ENCODE peak calls at places on chromosomes 11 and 22, in four cellular contexts. One of them, this sample, is unnamed.

GRCh38 chr11:75939992-75940391 is 125.0 kb downstream of the UVRAG start:
- DNase-seq in PC-3: no peak
- DNase-seq in foreskin fibroblast: no peak
- DNase-seq in kidney epithelial cell: no peak
- DNase-seq in this sample: no peak

GRCh38 chr22:20107951-20108756 is 7.8 kb upstream of the RANBP1 start:
- DNase-seq in PC-3: no peak
- DNase-seq in foreskin fibroblast: no peak
- DNase-seq in kidney epithelial cell: no peak
- DNase-seq in this sample: no peak

GRCh38 chr11:92204731-92205130 is 19.9 kb upstream of the FAT3 start:
- DNase-seq in PC-3: no peak
- DNase-seq in foreskin fibroblast: no peak
- DNase-seq in kidney epithelial cell: no peak
- DNase-seq in this sample: peak; percentile 7

GRCh38 chr11:118241191-118242098 is 10.7 kb downstream of the MPZL3 start:
- DNase-seq in PC-3: peak; percentile 98
- DNase-seq in foreskin fibroblast: no peak
- DNase-seq in kidney epithelial cell: no peak
- DNase-seq in this sample: no peak

GRCh38 chr11:86416494-86416893 is 41.8 kb downstream of the CCDC81 start:
- DNase-seq in PC-3: no peak
- DNase-seq in foreskin fibroblast: peak; percentile 51
- DNase-seq in kidney epithelial cell: no peak
- DNase-seq in this sample: no peak

GRCh38 chr11:122920579-122920978 is 38.0 kb downstream of the JHY start:
- DNase-seq in PC-3: no peak
- DNase-seq in foreskin fibroblast: no peak
- DNase-seq in kidney epithelial cell: no peak
- DNase-seq in this sample: no peak

GRCh38 chr11:93579187-93579773 is 36.1 kb upstream of the SMCO4 start:
- DNase-seq in PC-3: no peak
- DNase-seq in foreskin fibroblast: no peak
- DNase-seq in kidney epithelial cell: no peak
- DNase-seq in this sample: no peak

GRCh38 chr11:7968686-7969085 is 3.4 kb upstream of the NLRP10 start:
- DNase-seq in PC-3: no peak
- DNase-seq in foreskin fibroblast: no peak
- DNase-seq in kidney epithelial cell: no peak
- DNase-seq in this sample: no peak

GRCh38 chr22:18024276-18024939 is at the start of gene MICAL3:
- DNase-seq in PC-3: peak; percentile 74
- DNase-seq in foreskin fibroblast: peak; percentile 90
- DNase-seq in kidney epithelial cell: no peak
- DNase-seq in this sample: peak; percentile 46

GRCh38 chr11:66701432-66702240 is 23.9 kb upstream of the RBM4B start:
- DNase-seq in PC-3: no peak
- DNase-seq in foreskin fibroblast: no peak
- DNase-seq in kidney epithelial cell: no peak
- DNase-seq in this sample: no peak

GRCh38 chr11:83871013-83871412 is 584.8 kb upstream of the CCDC90B start:
- DNase-seq in PC-3: no peak
- DNase-seq in foreskin fibroblast: no peak
- DNase-seq in kidney epithelial cell: no peak
- DNase-seq in this sample: no peak

GRCh38 chr22:20890975-20891374 is 26.2 kb upstream of the CRKL start:
- DNase-seq in PC-3: no peak
- DNase-seq in foreskin fibroblast: no peak
- DNase-seq in kidney epithelial cell: no peak
- DNase-seq in this sample: no peak

GRCh38 chr11:82906236-82906635 is 4.7 kb downstream of the DDIAS start:
- DNase-seq in PC-3: peak; percentile 64
- DNase-seq in foreskin fibroblast: peak; percentile 45
- DNase-seq in kidney epithelial cell: no peak
- DNase-seq in this sample: peak; percentile 55

GRCh38 chr22:50473855-50474671 is 772 bp downstream of the SBF1 start:
- DNase-seq in PC-3: peak; percentile 10
- DNase-seq in foreskin fibroblast: peak; percentile 73
- DNase-seq in kidney epithelial cell: no peak
- DNase-seq in this sample: peak; percentile 49

GRCh38 chr22:33883561-33883960 is 36.7 kb downstream of the LARGE1 start:
- DNase-seq in PC-3: peak; percentile 15
- DNase-seq in foreskin fibroblast: no peak
- DNase-seq in kidney epithelial cell: peak; percentile 44
- DNase-seq in this sample: no peak

GRCh38 chr11:61162092-61162935 is 1.1 kb upstream of the VPS37C start:
- DNase-seq in PC-3: peak; percentile 67
- DNase-seq in foreskin fibroblast: peak; percentile 34
- DNase-seq in kidney epithelial cell: no peak
- DNase-seq in this sample: peak; percentile 32

GRCh38 chr11:73538381-73538872 is 59.5 kb downstream of the FAM168A start:
- DNase-seq in PC-3: no peak
- DNase-seq in foreskin fibroblast: no peak
- DNase-seq in kidney epithelial cell: no peak
- DNase-seq in this sample: no peak

GRCh38 chr22:23279781-23280180 is 99.5 kb downstream of the BCR start:
- DNase-seq in PC-3: no peak
- DNase-seq in foreskin fibroblast: peak; percentile 12
- DNase-seq in kidney epithelial cell: no peak
- DNase-seq in this sample: no peak

GRCh38 chr22:36433318-36434231 is 45.8 kb upstream of the MYH9 start:
- DNase-seq in PC-3: no peak
- DNase-seq in foreskin fibroblast: no peak
- DNase-seq in kidney epithelial cell: no peak
- DNase-seq in this sample: no peak

GRCh38 chr22:39078329-39078728 is 1.3 kb downstream of the APOBEC3G start:
- DNase-seq in PC-3: no peak
- DNase-seq in foreskin fibroblast: no peak
- DNase-seq in kidney epithelial cell: no peak
- DNase-seq in this sample: no peak

GRCh38 chr11:33227578-33228261 is 29.5 kb upstream of the HIPK3 start:
- DNase-seq in PC-3: peak; percentile 3
- DNase-seq in foreskin fibroblast: peak; percentile 72
- DNase-seq in kidney epithelial cell: no peak
- DNase-seq in this sample: no peak

GRCh38 chr11:112163875-112164521 is at the start of gene IL18:
- DNase-seq in PC-3: peak; percentile 87
- DNase-seq in foreskin fibroblast: peak; percentile 4
- DNase-seq in kidney epithelial cell: no peak
- DNase-seq in this sample: peak; percentile 29

GRCh38 chr22:39474351-39474991 is 17.7 kb downstream of the MGAT3 start:
- DNase-seq in PC-3: no peak
- DNase-seq in foreskin fibroblast: peak; percentile 63
- DNase-seq in kidney epithelial cell: no peak
- DNase-seq in this sample: no peak

GRCh38 chr11:95076416-95076815 is 9.7 kb downstream of the SRSF8 start:
- DNase-seq in PC-3: peak; percentile 66
- DNase-seq in foreskin fibroblast: peak; percentile 88
- DNase-seq in kidney epithelial cell: peak; percentile 83
- DNase-seq in this sample: peak; percentile 91

GRCh38 chr11:131904756-131905155 is 534.3 kb downstream of the NTM start:
- DNase-seq in PC-3: no peak
- DNase-seq in foreskin fibroblast: no peak
- DNase-seq in kidney epithelial cell: no peak
- DNase-seq in this sample: peak; percentile 96

GRCh38 chr11:57778318-57779037 is 16.9 kb downstream of the CTNND1 start:
- DNase-seq in PC-3: peak; percentile 99
- DNase-seq in foreskin fibroblast: peak; percentile 95
- DNase-seq in kidney epithelial cell: peak; percentile 95
- DNase-seq in this sample: peak; percentile 98

GRCh38 chr11:91100432-91100831 is 877.6 kb upstream of the CHORDC1 start:
- DNase-seq in PC-3: peak; percentile 28
- DNase-seq in foreskin fibroblast: peak; percentile 4
- DNase-seq in kidney epithelial cell: no peak
- DNase-seq in this sample: peak; percentile 15

GRCh38 chr11:2553886-2554285 is 109.1 kb downstream of the KCNQ1 start:
- DNase-seq in PC-3: no peak
- DNase-seq in foreskin fibroblast: no peak
- DNase-seq in kidney epithelial cell: no peak
- DNase-seq in this sample: no peak
- H3K4me3 ChIP-seq in PC-3: no peak overlapping the region
- H3K4me3 ChIP-seq in foreskin fibroblast: no peak overlapping the region
- H3K4me3 ChIP-seq in kidney epithelial cell: no peak overlapping the region
- H3K4me3 ChIP-seq in this sample: no peak overlapping the region

GRCh38 chr11:88229303-88229702 is 54.1 kb upstream of the RAB38 start:
- DNase-seq in PC-3: no peak
- DNase-seq in foreskin fibroblast: no peak
- DNase-seq in kidney epithelial cell: no peak
- DNase-seq in this sample: no peak

GRCh38 chr11:88231894-88232482 is 56.7 kb upstream of the RAB38 start:
- DNase-seq in PC-3: peak; percentile 70
- DNase-seq in foreskin fibroblast: peak; percentile 65
- DNase-seq in kidney epithelial cell: no peak
- DNase-seq in this sample: peak; percentile 51
- TF ChIP-seq CTCF in PC-3: peak; percentile 86
- TF ChIP-seq CTCF in foreskin fibroblast: peak; percentile 66
- TF ChIP-seq CTCF in kidney epithelial cell: peak; percentile 60
- TF ChIP-seq CTCF in this sample: peak; percentile 69

DNA sequence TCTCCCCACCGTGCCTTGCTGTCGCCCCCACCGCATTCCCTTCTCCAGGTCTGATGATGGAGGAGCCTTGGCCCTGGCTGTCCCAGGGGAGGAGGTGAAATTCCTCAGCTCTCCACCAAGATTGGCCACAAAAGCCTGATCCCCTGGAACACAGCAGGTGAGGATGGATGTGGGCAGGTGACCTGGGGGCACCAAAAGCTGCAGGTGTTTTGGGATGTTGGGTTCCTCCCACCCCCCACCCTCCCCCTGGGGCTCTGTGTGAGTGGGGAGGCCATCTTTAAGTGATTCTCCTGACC is 640 bp downstream of the TRIOBP start:
- DNase-seq in PC-3: no peak
- DNase-seq in foreskin fibroblast: no peak
- DNase-seq in kidney epithelial cell: no peak
- DNase-seq in this sample: no peak
- H3K4me3 ChIP-seq in PC-3: no peak overlapping the region
- H3K4me3 ChIP-seq in foreskin fibroblast: no peak overlapping the region
- H3K4me3 ChIP-seq in kidney epithelial cell: no peak overlapping the region
- H3K4me3 ChIP-seq in this sample: peak overlapping the region; percentile 46

DNA sequence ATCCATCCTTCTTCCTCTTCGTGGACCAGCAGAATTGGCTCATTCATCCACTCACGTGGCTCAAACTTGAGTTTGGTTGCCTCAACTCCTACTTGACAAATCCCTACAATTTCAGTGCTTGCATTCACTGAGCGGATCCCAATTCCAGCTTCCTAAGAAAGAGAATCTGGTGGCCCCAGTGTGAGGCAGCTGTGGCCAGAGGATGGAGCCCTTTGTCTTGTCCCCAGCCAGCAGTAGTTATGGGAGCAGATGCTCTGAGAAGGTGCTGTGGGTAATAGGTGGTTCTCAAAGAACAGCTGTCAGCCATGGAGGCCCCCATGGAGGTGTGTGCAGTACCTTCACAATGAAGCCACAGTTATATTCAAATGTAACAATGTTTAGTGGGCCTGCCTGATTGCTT is 39.3 kb downstream of the KREMEN1 start:
- DNase-seq in PC-3: no peak
- DNase-seq in foreskin fibroblast: no peak
- DNase-seq in kidney epithelial cell: no peak
- DNase-seq in this sample: no peak
- TF ChIP-seq CTCF in PC-3: no peak
- TF ChIP-seq CTCF in foreskin fibroblast: no peak
- TF ChIP-seq CTCF in kidney epithelial cell: no peak
- TF ChIP-seq CTCF in this sample: no peak

GRCh38 chr22:46844606-46845210 is 82.3 kb downstream of the TBC1D22A start:
- DNase-seq in PC-3: no peak
- DNase-seq in foreskin fibroblast: no peak
- DNase-seq in kidney epithelial cell: no peak
- DNase-seq in this sample: no peak

GRCh38 chr22:46846832-46847355 is 84.4 kb downstream of the TBC1D22A start:
- DNase-seq in PC-3: no peak
- DNase-seq in foreskin fibroblast: no peak
- DNase-seq in kidney epithelial cell: no peak
- DNase-seq in this sample: peak; percentile 18

GRCh38 chr22:46846154-46846831 is 83.8 kb downstream of the TBC1D22A start:
- DNase-seq in PC-3: peak; percentile 65
- DNase-seq in foreskin fibroblast: peak; percentile 17
- DNase-seq in kidney epithelial cell: no peak
- DNase-seq in this sample: no peak

GRCh38 chr22:46843691-46844297 is 81.3 kb downstream of the TBC1D22A start:
- DNase-seq in PC-3: no peak
- DNase-seq in foreskin fibroblast: peak; percentile 79
- DNase-seq in kidney epithelial cell: no peak
- DNase-seq in this sample: peak; percentile 28

GRCh38 chr22:46845281-46846153 is 83.1 kb downstream of the TBC1D22A start:
- DNase-seq in PC-3: peak; percentile 38
- DNase-seq in foreskin fibroblast: peak; percentile 71
- DNase-seq in kidney epithelial cell: no peak
- DNase-seq in this sample: peak; percentile 73
- H3K4me3 ChIP-seq in PC-3: peak overlapping the region; percentile 49
- H3K4me3 ChIP-seq in foreskin fibroblast: no peak overlapping the region
- H3K4me3 ChIP-seq in kidney epithelial cell: no peak overlapping the region
- H3K4me3 ChIP-seq in this sample: no peak overlapping the region

GRCh38 chr22:43537019-43537585 is 125.3 kb downstream of the MPPED1 start:
- DNase-seq in PC-3: peak; percentile 39
- DNase-seq in foreskin fibroblast: no peak
- DNase-seq in kidney epithelial cell: no peak
- DNase-seq in this sample: no peak
- TF ChIP-seq CTCF in PC-3: peak; percentile 60
- TF ChIP-seq CTCF in foreskin fibroblast: no peak
- TF ChIP-seq CTCF in kidney epithelial cell: no peak
- TF ChIP-seq CTCF in this sample: no peak

GRCh38 chr11:65578134-65578533 is 2.3 kb downstream of the EHBP1L1 start:
- DNase-seq in PC-3: no peak
- DNase-seq in foreskin fibroblast: no peak
- DNase-seq in kidney epithelial cell: no peak
- DNase-seq in this sample: no peak
- H3K4me3 ChIP-seq in PC-3: peak overlapping the region; percentile 75
- H3K4me3 ChIP-seq in foreskin fibroblast: no peak overlapping the region
- H3K4me3 ChIP-seq in kidney epithelial cell: no peak overlapping the region
- H3K4me3 ChIP-seq in this sample: no peak overlapping the region

GRCh38 chr11:46294365-46295309 is 17.2 kb downstream of the CREB3L1 start:
- DNase-seq in PC-3: peak; percentile 58
- DNase-seq in foreskin fibroblast: peak; percentile 99
- DNase-seq in kidney epithelial cell: no peak
- DNase-seq in this sample: peak; percentile 94
- TF ChIP-seq CTCF in PC-3: no peak
- TF ChIP-seq CTCF in foreskin fibroblast: no peak
- TF ChIP-seq CTCF in kidney epithelial cell: no peak
- TF ChIP-seq CTCF in this sample: no peak

GRCh38 chr22:27804016-27804415 is 2.5 kb upstream of the MN1 start:
- DNase-seq in PC-3: no peak
- DNase-seq in foreskin fibroblast: no peak
- DNase-seq in kidney epithelial cell: no peak
- DNase-seq in this sample: no peak
- H3K4me3 ChIP-seq in PC-3: no peak overlapping the region
- H3K4me3 ChIP-seq in foreskin fibroblast: no peak overlapping the region
- H3K4me3 ChIP-seq in kidney epithelial cell: no peak overlapping the region
- H3K4me3 ChIP-seq in this sample: no peak overlapping the region

DNA sequence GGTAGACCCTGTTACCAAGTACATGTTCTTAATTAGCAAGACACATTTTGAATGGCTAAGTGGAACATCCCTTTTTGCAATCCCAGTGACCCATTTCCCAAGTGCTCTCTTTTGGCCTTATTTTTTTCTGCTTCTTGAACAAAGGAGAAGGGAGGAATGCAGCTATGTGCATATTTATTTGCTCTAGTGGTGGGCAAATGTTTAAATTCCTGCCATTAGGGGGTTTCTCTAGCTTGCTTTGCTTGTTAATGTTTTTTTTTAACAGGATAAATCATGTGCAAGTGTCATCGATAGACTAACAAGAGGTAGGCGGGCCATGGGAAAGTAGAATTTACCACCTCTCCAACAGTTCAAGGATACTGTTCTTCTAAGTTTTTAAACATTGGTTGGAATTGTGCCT is 135.6 kb downstream of the COMMD9 start:
- DNase-seq in PC-3: no peak
- DNase-seq in foreskin fibroblast: no peak
- DNase-seq in kidney epithelial cell: no peak
- DNase-seq in this sample: no peak
- TF ChIP-seq CTCF in PC-3: no peak
- TF ChIP-seq CTCF in foreskin fibroblast: no peak
- TF ChIP-seq CTCF in kidney epithelial cell: no peak
- TF ChIP-seq CTCF in this sample: no peak

This sample was measured in astrocyte of the spinal cord.